ENCODE peak calls at places on chromosome 5, in four cellular contexts. Y, G, T and Z are unnamed samples.

GRCh38 chr5:176609724-176610429 is at the start of gene GPRIN1:
- DNase-seq in Y (peak; percentile 48), T (peak; percentile 38), G (no peak), Z (peak; percentile 98)

GRCh38 chr5:157266286-157267007 is 524 bp downstream of the CYFIP2 start:
- DNase-seq in Y (peak; percentile 36), G (no peak), T (peak; percentile 45), Z (no peak)

GRCh38 chr5:120994112-120994511 is 530.0 kb downstream of the PRR16 start:
- DNase-seq in T (no peak), Y (no peak), G (no peak), Z (no peak)

GRCh38 chr5:179414459-179415215 is 69.4 kb upstream of the ADAMTS2 start:
- DNase-seq in T (no peak), G (no peak), Y (no peak), Z (no peak)

GRCh38 chr5:128144491-128144890 is 60.9 kb downstream of the SLC12A2 start:
- DNase-seq in G (no peak), Y (no peak), T (no peak), Z (no peak)

GRCh38 chr5:74934949-74935751 is 69.0 kb upstream of the FAM169A start:
- DNase-seq in G (no peak), T (peak; percentile 25), Y (peak; percentile 1), Z (no peak)

GRCh38 chr5:83718195-83718825 is 2.3 kb downstream of the HAPLN1 start:
- DNase-seq in T (peak; percentile 33), Y (no peak), G (no peak), Z (peak; percentile 54)

GRCh38 chr5:7615566-7616061 is 219.7 kb downstream of the ADCY2 start:
- DNase-seq in T (no peak), G (no peak), Y (no peak), Z (no peak)

GRCh38 chr5:142636093-142636492 is 49.8 kb downstream of the FGF1 start:
- DNase-seq in T (no peak), G (no peak), Y (no peak), Z (no peak)

GRCh38 chr5:137164536-137164935 is 334.6 kb downstream of the SPOCK1 start:
- DNase-seq in G (no peak), Y (no peak), T (no peak), Z (no peak)

GRCh38 chr5:123097483-123097870 is 8.4 kb downstream of the PRDM6 start:
- DNase-seq in T (no peak), G (no peak), Y (no peak), Z (no peak)

GRCh38 chr5:16618138-16618897 is 1.5 kb upstream of the RETREG1 start:
- DNase-seq in G (no peak), T (no peak), Y (no peak), Z (no peak)

GRCh38 chr5:112183103-112183634 is 235.9 kb downstream of the EPB41L4A start:
- DNase-seq in G (no peak), Y (no peak), T (no peak), Z (no peak)

GRCh38 chr5:94181940-94182339 is 436.5 kb downstream of the KIAA0825 start:
- DNase-seq in Y (no peak), T (no peak), G (no peak), Z (no peak)

GRCh38 chr5:133049726-133050048 is 2.1 kb upstream of the HSPA4 start:
- DNase-seq in Y (no peak), G (no peak), T (no peak), Z (no peak)

GRCh38 chr5:36664762-36665161 is 58.4 kb downstream of the SLC1A3 start:
- DNase-seq in G (no peak), Y (no peak), T (no peak), Z (no peak)

GRCh38 chr5:84487963-84488362 is 103.3 kb upstream of the EDIL3 start:
- DNase-seq in Y (no peak), T (no peak), G (no peak), Z (no peak)

GRCh38 chr5:163695817-163696216 is 190.4 kb downstream of the MAT2B start:
- DNase-seq in G (no peak), Y (no peak), T (no peak), Z (no peak)

GRCh38 chr5:55450050-55450765 is 84.6 kb downstream of the PLPP1 start:
- DNase-seq in T (no peak), G (no peak), Y (no peak), Z (no peak)

GRCh38 chr5:139043127-139043905 is 154.9 kb downstream of the SIL1 start:
- DNase-seq in Y (no peak), T (no peak), G (no peak), Z (no peak)

GRCh38 chr5:73122875-73123810 is 2.8 kb downstream of the TMEM171 start:
- DNase-seq in Y (no peak), G (no peak), T (no peak), Z (no peak)

GRCh38 chr5:518721-519120 is 5.5 kb downstream of the SLC9A3 start:
- DNase-seq in G (no peak), T (no peak), Y (no peak), Z (no peak)

GRCh38 chr5:17833336-17833735 is 199.1 kb downstream of the TAF11L14 start:
- DNase-seq in Y (no peak), G (no peak), T (no peak), Z (no peak)

GRCh38 chr5:120806132-120806531 is 342.0 kb downstream of the PRR16 start:
- DNase-seq in Y (no peak), G (no peak), T (no peak), Z (no peak)

GRCh38 chr5:163916376-163916775 is 411.0 kb downstream of the MAT2B start:
- DNase-seq in T (no peak), G (no peak), Y (no peak), Z (no peak)